ENCODE peak calls at places on chromosome 18, in ten cellular contexts. I is hepatocyte, K is IMR-90, M is MM.1S, R is stomach, T is psoas muscle, S is tibial artery, Z is left lung, D is heart left ventricle, W is H1. L is an unnamed sample. For H3K9me3, the result is how much of the 10 kb centered on the place peaks cover.

GRCh38 chr18:24228661-24229053 is 89.8 kb downstream of the CABYR start:
- DNase-seq in R (no peak), W (no peak), Z (no peak), D (no peak), M (no peak), I (no peak), T (no peak), K (peak), S (no peak), L (peak)

GRCh38 chr18:65754121-65754520 is 3.3 kb downstream of the CDH7 start:
- DNase-seq in I (no peak), M (no peak), T (no peak), K (no peak), R (no peak), Z (no peak), W (no peak), D (no peak), S (no peak), L (peak)

GRCh38 chr18:28963481-28963880 is 786.6 kb upstream of the CDH2 start:
- DNase-seq in M (no peak), S (no peak), R (no peak), D (no peak), W (no peak), T (no peak), Z (no peak), K (peak), I (no peak), L (no peak)

GRCh38 chr18:75376004-75376403 is 51.5 kb downstream of the SMIM21 start:
- DNase-seq in M (no peak), I (no peak), R (no peak), K (no peak), W (no peak), Z (no peak), D (no peak), S (no peak), T (no peak), L (no peak)

GRCh38 chr18:35508030-35508429 is 10.3 kb upstream of the INO80C start:
- DNase-seq in W (no peak), M (no peak), Z (no peak), D (no peak), S (no peak), I (no peak), R (no peak), K (no peak), T (no peak), L (no peak)

GRCh38 chr18:74083071-74083954 is 64.3 kb downstream of the FBXO15 start:
- DNase-seq in S (no peak), W (no peak), Z (no peak), M (no peak), K (no peak), T (no peak), I (no peak), R (no peak), D (no peak), L (no peak)

GRCh38 chr18:2846638-2847340 is at the start of gene EMILIN2:
- DNase-seq in R (peak), Z (peak), K (peak), I (peak), W (no peak), S (peak), D (peak), M (no peak), T (peak), L (peak)

GRCh38 chr18:76098728-76099514 is 396.1 kb downstream of the ZNF516 start:
- DNase-seq in Z (no peak), I (no peak), W (no peak), S (no peak), K (no peak), M (no peak), D (no peak), T (no peak), R (no peak), L (no peak)

GRCh38 chr18:1846640-1847039 is 724.7 kb downstream of the METTL4 start:
- DNase-seq in Z (no peak), R (no peak), D (no peak), W (no peak), K (no peak), I (no peak), M (peak), T (no peak), S (no peak), L (no peak)

GRCh38 chr18:41456791-41457190 is 498.2 kb upstream of the PIK3C3 start:
- DNase-seq in M (no peak), I (no peak), R (no peak), W (no peak), D (no peak), S (no peak), K (no peak), T (no peak), Z (no peak), L (no peak)

GRCh38 chr18:35076556-35076955 is 35.3 kb downstream of the MAPRE2 start:
- DNase-seq in I (no peak), M (no peak), D (no peak), Z (no peak), R (no peak), S (no peak), W (no peak), T (no peak), K (peak), L (no peak)

GRCh38 chr18:2570772-2571199 is 519 bp downstream of the METTL4 start:
- DNase-seq in I (peak), R (peak), T (peak), K (peak), D (peak), W (peak), M (peak), Z (peak), S (peak), L (peak)

GRCh38 chr18:32317651-32318050 is 127.8 kb downstream of the MEP1B start:
- DNase-seq in S (no peak), M (no peak), T (no peak), W (no peak), I (no peak), Z (no peak), D (no peak), R (no peak), K (peak), L (no peak)

GRCh38 chr18:69705987-69706386 is 241.7 kb downstream of the CD226 start:
- DNase-seq in M (no peak), K (no peak), S (no peak), T (no peak), W (peak), D (no peak), Z (no peak), I (no peak), R (no peak), L (no peak)

GRCh38 chr18:59006461-59007067 is 133.1 kb upstream of the SEC11C start:
- DNase-seq in M (no peak), K (no peak), R (no peak), S (no peak), I (no peak), Z (no peak), W (no peak), T (no peak), D (no peak), L (peak)

GRCh38 chr18:49621301-49621700 is 59.4 kb downstream of the LIPG start:
- DNase-seq in W (no peak), R (no peak), D (no peak), K (no peak), T (no peak), M (no peak), S (no peak), I (no peak), Z (no peak), L (no peak)

GRCh38 chr18:43793910-43794309 is 516.6 kb upstream of the SYT4 start:
- DNase-seq in S (no peak), R (no peak), I (no peak), Z (no peak), T (no peak), W (no peak), M (no peak), D (no peak), K (no peak), L (no peak)

GRCh38 chr18:43129946-43130523 is 14.6 kb upstream of the RIT2 start:
- DNase-seq in Z (no peak), K (no peak), I (no peak), M (peak), W (no peak), S (no peak), R (no peak), D (no peak), T (no peak), L (peak)

GRCh38 chr18:35828591-35828990 is 143.9 kb upstream of the RMP24 start:
- DNase-seq in R (no peak), I (no peak), S (no peak), Z (no peak), M (no peak), T (no peak), W (no peak), D (no peak), K (no peak), L (no peak)

GRCh38 chr18:50161806-50162205 is 33.1 kb downstream of the MYO5B start:
- DNase-seq in W (no peak), S (no peak), M (no peak), R (no peak), D (no peak), I (peak), T (no peak), Z (no peak), K (no peak), L (peak)

GRCh38 chr18:59068672-59069071 is 71.0 kb upstream of the SEC11C start:
- DNase-seq in S (no peak), R (no peak), D (no peak), Z (no peak), K (no peak), T (no peak), W (no peak), I (no peak), M (no peak), L (no peak)

GRCh38 chr18:7812431-7813063 is 245.4 kb downstream of the PTPRM start:
- DNase-seq in R (no peak), K (peak), D (no peak), M (no peak), Z (no peak), S (no peak), W (no peak), T (no peak), I (no peak), L (no peak)

GRCh38 chr18:48713302-48713701 is 174.5 kb downstream of the CTIF start:
- DNase-seq in T (peak), D (peak), Z (no peak), K (no peak), I (no peak), M (no peak), W (no peak), R (no peak), S (peak), L (no peak)

GRCh38 chr18:37391156-37391555 is 174.4 kb downstream of the CELF4 start:
- DNase-seq in K (no peak), D (no peak), T (no peak), R (no peak), Z (no peak), S (no peak), W (no peak), M (no peak), I (no peak), L (no peak)

GRCh38 chr18:25349926-25350560 is 1.9 kb downstream of the ZNF521 start:
- DNase-seq in D (peak), R (no peak), T (peak), S (peak), I (peak), M (peak), K (peak), Z (peak), W (no peak), L (no peak)

DNA sequence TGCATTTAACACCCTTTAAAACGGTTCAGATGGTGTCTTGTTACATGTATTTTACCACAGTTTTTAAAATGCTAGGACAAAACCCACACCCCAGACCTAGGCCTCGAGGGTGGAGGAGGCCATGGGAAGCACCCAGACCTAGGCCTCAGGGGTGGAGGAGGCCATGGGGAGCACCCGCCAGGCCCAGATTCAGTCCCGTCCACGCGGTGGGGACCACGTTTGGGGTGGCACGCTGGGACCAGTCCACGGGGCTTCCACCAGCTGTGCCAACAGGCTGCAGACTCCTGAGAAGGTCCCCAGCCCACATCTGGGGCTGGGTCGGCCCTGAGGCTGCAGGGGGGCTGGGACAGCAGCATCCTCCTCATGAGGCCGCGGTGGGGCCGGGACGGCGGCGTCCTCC is 63.4 kb downstream of the SLC66A2 start:
- DNase-seq in T (no peak), Z (no peak), M (no peak), W (no peak), K (no peak), D (no peak), S (peak), I (no peak), R (no peak), L (no peak)
- H3K9me3 ChIP-seq in T (under half), Z (under half), M (under half), W (under half), K (under half), D (under half), S (under half), I (under half), R (under half), L (under half)

GRCh38 chr18:70985948-70986347 is 697.1 kb downstream of the SOCS6 start:
- DNase-seq in Z (no peak), D (no peak), S (no peak), K (no peak), I (no peak), W (no peak), R (no peak), M (no peak), T (no peak), L (no peak)
- H3K9me3 ChIP-seq in Z (under half), D (under half), S (under half), K (under half), I (under half), W (half or more), R (under half), M (under half), T (under half), L (under half)

GRCh38 chr18:55999641-56000040 is 411.6 kb upstream of the TCF4 start:
- DNase-seq in K (no peak), R (no peak), I (no peak), M (no peak), S (no peak), D (no peak), Z (no peak), W (no peak), T (no peak), L (no peak)

GRCh38 chr18:56000041-56000440 is 412.0 kb upstream of the TCF4 start:
- DNase-seq in W (no peak), M (no peak), I (no peak), Z (no peak), K (no peak), T (no peak), D (no peak), S (no peak), R (no peak), L (no peak)

GRCh38 chr18:56003651-56004050 is 415.7 kb upstream of the TCF4 start:
- DNase-seq in D (no peak), W (no peak), Z (no peak), T (no peak), R (no peak), S (no peak), K (no peak), I (no peak), M (no peak), L (no peak)

GRCh38 chr18:56001576-56001975 is 413.6 kb upstream of the TCF4 start:
- DNase-seq in W (no peak), M (no peak), I (no peak), K (no peak), R (no peak), D (no peak), T (no peak), Z (no peak), S (no peak), L (no peak)

DNA sequence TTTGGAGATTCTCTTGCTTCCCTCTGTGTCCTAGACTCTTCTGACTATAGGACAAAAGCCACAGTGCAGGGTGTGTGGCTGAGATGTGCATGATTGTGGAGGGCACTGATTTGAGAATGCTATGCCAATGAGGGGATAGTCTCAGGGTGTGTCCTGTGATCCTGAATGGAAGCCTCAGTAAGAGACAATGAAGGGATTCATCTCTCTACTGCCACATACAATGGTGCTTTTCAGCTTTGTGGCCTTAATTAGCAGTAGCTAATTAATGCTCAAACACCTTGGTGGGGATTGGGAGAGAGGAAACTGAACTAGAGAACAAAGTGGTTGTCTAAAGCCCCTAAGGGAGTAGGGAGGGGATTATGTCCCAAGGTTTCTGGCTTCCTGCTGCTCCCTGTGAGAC is 415.0 kb upstream of the TCF4 start:
- DNase-seq in K (no peak), R (no peak), Z (no peak), D (no peak), T (no peak), W (no peak), M (no peak), S (no peak), I (no peak), L (no peak)
- H3K9me3 ChIP-seq in K (under half), R (under half), Z (under half), D (under half), T (under half), W (under half), M (under half), S (under half), I (under half), L (under half)

DNA sequence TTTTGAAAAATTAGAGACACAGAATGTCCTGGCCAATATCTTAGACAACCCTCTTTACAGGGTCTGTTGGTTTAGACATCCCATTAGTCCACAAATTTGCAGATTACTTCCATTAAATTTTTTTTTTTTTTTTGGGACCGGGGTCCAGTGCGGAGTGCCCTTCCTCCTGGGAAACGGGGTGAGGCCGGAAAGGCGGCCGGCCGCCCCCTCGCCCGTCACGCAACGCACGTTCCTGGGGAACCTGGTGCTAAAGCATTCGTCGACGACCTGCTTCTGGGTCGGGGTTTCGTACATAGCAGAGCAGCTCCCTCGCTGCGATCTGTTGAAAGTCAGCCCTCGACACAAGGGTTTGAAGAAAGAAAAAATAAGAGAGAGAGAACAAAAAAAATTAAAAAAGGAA is 21.5 kb upstream of the RBFA start:
- DNase-seq in Z (no peak), M (no peak), R (no peak), D (no peak), T (no peak), K (no peak), W (no peak), S (no peak), I (no peak), L (no peak)
- H3K9me3 ChIP-seq in Z (under half), M (under half), R (under half), D (half or more), T (under half), K (under half), W (under half), S (under half), I (under half), L (under half)

DNA sequence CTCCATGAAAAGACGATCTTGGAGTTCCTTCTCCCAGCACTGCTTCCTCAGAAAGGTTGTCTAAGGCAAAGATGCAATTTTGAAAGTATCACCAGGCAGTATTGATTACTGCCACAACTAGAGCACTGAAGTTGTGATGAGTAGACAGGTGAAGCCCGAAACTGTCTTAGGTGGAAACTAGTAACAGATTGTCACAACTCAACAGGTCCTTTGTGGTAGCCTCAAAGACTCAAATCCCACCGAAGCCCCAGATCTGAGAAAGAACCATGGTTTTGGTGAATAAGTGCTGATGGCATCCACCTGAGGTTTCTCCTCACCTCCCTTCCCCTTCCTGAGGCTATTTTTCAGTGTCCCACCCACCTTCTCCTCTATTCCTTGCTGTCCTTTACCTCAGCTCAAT is 248.0 kb downstream of the DSEL start:
- DNase-seq in M (no peak), Z (no peak), D (no peak), K (no peak), S (no peak), W (no peak), T (no peak), I (no peak), R (no peak), L (no peak)
- H3K9me3 ChIP-seq in M (under half), Z (under half), D (under half), K (under half), S (under half), W (under half), T (under half), I (under half), R (under half), L (under half)

L was measured in MG63.